ENCODE peak calls at places on chromosomes 1 and 21, in four cellular contexts. One of them, this sample, is unnamed.

GRCh38 chr1:147496571-147496970 is 44.7 kb upstream of the BCL9 start:
- DNase-seq in mesenteric fat pad: no peak
- DNase-seq in glutamatergic neuron: peak; percentile 24
- DNase-seq in CD4-positive, alpha-beta memory T cell: no peak
- DNase-seq in this sample: peak; percentile 40

GRCh38 chr1:37741130-37741529 is 23.8 kb downstream of the EPHA10 start:
- DNase-seq in glutamatergic neuron: no peak
- DNase-seq in mesenteric fat pad: peak; percentile 35
- DNase-seq in CD4-positive, alpha-beta memory T cell: no peak
- DNase-seq in this sample: no peak

GRCh38 chr1:245512181-245512888 is 357.6 kb downstream of the KIF26B start:
- DNase-seq in mesenteric fat pad: no peak
- DNase-seq in glutamatergic neuron: no peak
- DNase-seq in CD4-positive, alpha-beta memory T cell: no peak
- DNase-seq in this sample: peak; percentile 43

GRCh38 chr1:165456114-165456513 is 11.2 kb upstream of the RXRG start:
- DNase-seq in glutamatergic neuron: no peak
- DNase-seq in mesenteric fat pad: no peak
- DNase-seq in CD4-positive, alpha-beta memory T cell: no peak
- DNase-seq in this sample: no peak

GRCh38 chr21:38140192-38140905 is 116.4 kb upstream of the KCNJ15 start:
- DNase-seq in CD4-positive, alpha-beta memory T cell: no peak
- DNase-seq in glutamatergic neuron: no peak
- DNase-seq in mesenteric fat pad: no peak
- DNase-seq in this sample: peak; percentile 79

GRCh38 chr1:6419397-6419802 is 319 bp downstream of the HES2 start:
- DNase-seq in glutamatergic neuron: peak; percentile 77
- DNase-seq in mesenteric fat pad: no peak
- DNase-seq in CD4-positive, alpha-beta memory T cell: no peak
- DNase-seq in this sample: no peak

GRCh38 chr1:111906816-111907215 is 82.7 kb downstream of the KCND3 start:
- DNase-seq in CD4-positive, alpha-beta memory T cell: no peak
- DNase-seq in mesenteric fat pad: no peak
- DNase-seq in glutamatergic neuron: no peak
- DNase-seq in this sample: no peak

GRCh38 chr1:38858833-38859560 is 575 bp downstream of the RRAGC start:
- DNase-seq in mesenteric fat pad: peak; percentile 92
- DNase-seq in glutamatergic neuron: peak; percentile 50
- DNase-seq in CD4-positive, alpha-beta memory T cell: no peak
- DNase-seq in this sample: peak; percentile 15

GRCh38 chr1:12296623-12297022 is 66.8 kb downstream of the VPS13D start:
- DNase-seq in mesenteric fat pad: no peak
- DNase-seq in glutamatergic neuron: no peak
- DNase-seq in CD4-positive, alpha-beta memory T cell: no peak
- DNase-seq in this sample: no peak

GRCh38 chr1:221939598-221939997 is 197.7 kb upstream of the DUSP10 start:
- DNase-seq in CD4-positive, alpha-beta memory T cell: no peak
- DNase-seq in glutamatergic neuron: peak; percentile 42
- DNase-seq in mesenteric fat pad: no peak
- DNase-seq in this sample: no peak

GRCh38 chr1:167157101-167157500 is 63.2 kb downstream of the STYXL2 start:
- DNase-seq in mesenteric fat pad: no peak
- DNase-seq in glutamatergic neuron: no peak
- DNase-seq in CD4-positive, alpha-beta memory T cell: no peak
- DNase-seq in this sample: no peak

GRCh38 chr1:153532161-153532560 is 3.6 kb downstream of the S100A6 start:
- DNase-seq in CD4-positive, alpha-beta memory T cell: peak; percentile 34
- DNase-seq in mesenteric fat pad: no peak
- DNase-seq in glutamatergic neuron: no peak
- DNase-seq in this sample: no peak

GRCh38 chr1:92482665-92483441 is 3.9 kb downstream of the GFI1 start:
- DNase-seq in CD4-positive, alpha-beta memory T cell: peak; percentile 32
- DNase-seq in mesenteric fat pad: no peak
- DNase-seq in glutamatergic neuron: peak; percentile 42
- DNase-seq in this sample: no peak

GRCh38 chr1:198937231-198938031 is 298.6 kb downstream of the PTPRC start:
- DNase-seq in glutamatergic neuron: no peak
- DNase-seq in mesenteric fat pad: no peak
- DNase-seq in CD4-positive, alpha-beta memory T cell: peak; percentile 47
- DNase-seq in this sample: peak; percentile 89

GRCh38 chr1:230112131-230112701 is 45.2 kb downstream of the GALNT2 start:
- DNase-seq in glutamatergic neuron: no peak
- DNase-seq in CD4-positive, alpha-beta memory T cell: no peak
- DNase-seq in mesenteric fat pad: no peak
- DNase-seq in this sample: peak; percentile 48